ENCODE peak calls at places on chromosomes 2 and 18, in eight cellular contexts. Q is psoas muscle; P is Karpas-422; X is CD8-positive, alpha-beta T cell; W is esophagus squamous epithelium; M is CD8-positive, alpha-beta memory T cell; R is A549; K is sigmoid colon. T is an unnamed sample. For H3K4me1, the result is how much of the 10 kb centered on the place peaks cover.

GRCh38 chr2:230824406-230824978 is 40.2 kb upstream of the ITM2C start:
- DNase-seq in Q (no peak), P (peak), X (peak), W (no peak), M (peak), R (peak), K (no peak), T (peak)

GRCh38 chr2:158414538-158414937 is 42.0 kb downstream of the CCDC148 start:
- DNase-seq in Q (no peak), P (no peak), X (no peak), W (no peak), M (no peak), R (no peak), K (no peak), T (no peak)

GRCh38 chr18:22452226-22452668 is 34.5 kb upstream of the CTAGE1 start:
- DNase-seq in Q (no peak), P (no peak), X (no peak), W (no peak), M (no peak), R (no peak), K (no peak), T (no peak)

GRCh38 chr18:49016648-49017539 is 66.1 kb upstream of the SMAD7 start:
- DNase-seq in Q (peak), P (peak), X (no peak), W (no peak), M (no peak), R (peak), K (peak), T (no peak)

GRCh38 chr2:216348909-216349308 is 23.4 kb downstream of the MARCHF4 start:
- DNase-seq in Q (no peak), P (no peak), X (no peak), W (no peak), M (no peak), R (no peak), K (no peak), T (no peak)

GRCh38 chr2:197306691-197307030 is 3.9 kb downstream of the ANKRD44 start:
- DNase-seq in Q (peak), P (peak), X (peak), W (no peak), M (no peak), R (no peak), K (peak), T (no peak)

GRCh38 chr2:132439703-132440398 is 23.2 kb downstream of the GPR39 start:
- DNase-seq in Q (no peak), P (no peak), X (no peak), W (no peak), M (no peak), R (peak), K (no peak), T (no peak)

GRCh38 chr18:59616501-59616900 is 80.7 kb downstream of the CCBE1 start:
- DNase-seq in Q (no peak), P (no peak), X (no peak), W (no peak), M (no peak), R (no peak), K (no peak), T (no peak)

GRCh38 chr2:137969418-137969765 is 5.1 kb downstream of the HNMT start:
- DNase-seq in Q (no peak), P (no peak), X (no peak), W (no peak), M (no peak), R (no peak), K (no peak), T (no peak)

GRCh38 chr2:7900593-7900992 is 781.3 kb upstream of the ID2 start:
- DNase-seq in Q (no peak), P (no peak), X (no peak), W (no peak), M (no peak), R (no peak), K (no peak), T (no peak)

GRCh38 chr2:168316073-168316440 is 68.7 kb upstream of the STK39 start:
- DNase-seq in Q (no peak), P (no peak), X (no peak), W (no peak), M (no peak), R (no peak), K (no peak), T (no peak)

GRCh38 chr2:240791211-240791800 is 28.7 kb downstream of the KIF1A start:
- DNase-seq in Q (peak), P (no peak), X (peak), W (no peak), M (no peak), R (no peak), K (no peak), T (no peak)

GRCh38 chr2:159592446-159592845 is 23.9 kb downstream of the BAZ2B start:
- DNase-seq in Q (no peak), P (no peak), X (no peak), W (no peak), M (no peak), R (no peak), K (no peak), T (no peak)

GRCh38 chr2:217825469-217826235 is 177.1 kb downstream of the TNS1 start:
- DNase-seq in Q (peak), P (no peak), X (no peak), W (no peak), M (no peak), R (no peak), K (no peak), T (no peak)

GRCh38 chr2:217824223-217824622 is 178.6 kb downstream of the TNS1 start:
- DNase-seq in Q (peak), P (no peak), X (no peak), W (no peak), M (no peak), R (no peak), K (no peak), T (no peak)

GRCh38 chr2:217821536-217822147 is 181.2 kb downstream of the TNS1 start:
- DNase-seq in Q (peak), P (no peak), X (no peak), W (no peak), M (no peak), R (no peak), K (no peak), T (no peak)

GRCh38 chr2:217822296-217823252 is 180.2 kb downstream of the TNS1 start:
- DNase-seq in Q (peak), P (no peak), X (no peak), W (no peak), M (no peak), R (no peak), K (no peak), T (no peak)

DNA sequence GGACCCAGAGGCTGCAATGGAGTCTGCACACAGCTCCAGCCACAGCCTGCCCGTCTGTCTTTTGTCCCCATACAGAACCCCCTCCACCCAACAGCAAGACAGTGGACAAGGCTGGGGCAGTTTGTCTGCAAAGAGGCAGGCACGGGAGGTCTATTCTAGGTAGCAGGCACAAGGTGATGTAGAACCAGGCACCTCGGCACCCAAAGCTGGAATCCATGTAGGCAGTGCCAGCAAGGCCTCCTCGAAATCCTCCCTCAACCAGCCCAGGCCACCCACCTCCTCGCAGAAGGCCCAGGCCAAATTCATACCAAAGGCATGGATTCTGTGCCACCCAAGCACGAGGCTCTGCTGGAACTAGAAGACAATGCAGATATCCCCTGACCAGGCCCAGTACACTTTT is 179.2 kb downstream of the TNS1 start:
- DNase-seq in Q (no peak), P (no peak), X (no peak), W (no peak), M (no peak), R (no peak), K (no peak), T (no peak)
- H3K4me1 ChIP-seq in Q (half or more), P (under half), X (under half), W (under half), M (under half), R (under half), K (half or more), T (under half)

GRCh38 chr2:234493117-234493516 is 3.8 kb downstream of the ARL4C start:
- DNase-seq in Q (no peak), P (no peak), X (no peak), W (no peak), M (peak), R (no peak), K (peak), T (no peak)
- H3K4me3 ChIP-seq in Q (peak), P (no peak), X (peak), W (peak), M (peak), R (peak), K (peak), T (peak)

GRCh38 chr18:77007251-77007650 is 125.3 kb downstream of the MBP start:
- DNase-seq in Q (no peak), P (no peak), X (no peak), W (no peak), M (no peak), R (no peak), K (no peak), T (no peak)
- H3K27ac ChIP-seq in Q (peak), P (peak), X (no peak), W (no peak), M (no peak), R (no peak), K (peak), T (no peak)

DNA sequence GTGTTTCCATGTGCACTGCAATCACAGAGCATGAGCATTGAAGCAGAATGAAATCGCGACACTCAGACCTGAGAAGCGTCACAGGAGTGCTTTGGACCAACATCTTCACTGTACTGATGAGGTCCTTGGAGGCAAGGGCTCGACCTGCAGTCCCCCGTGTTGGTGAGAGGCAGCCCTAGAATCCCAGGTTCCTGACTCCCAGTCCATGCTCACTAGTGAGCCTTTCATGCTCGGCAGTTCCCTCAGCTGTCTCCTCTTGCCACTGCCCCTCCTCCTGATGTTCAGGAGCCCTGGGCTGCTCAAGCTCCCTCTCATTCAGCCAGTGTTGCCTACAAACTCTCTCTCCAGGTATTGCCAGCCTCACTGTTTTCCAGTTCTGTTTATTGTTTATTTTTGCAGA is 291.4 kb downstream of the DYSF start:
- DNase-seq in Q (no peak), P (no peak), X (no peak), W (no peak), M (no peak), R (no peak), K (no peak), T (no peak)
- H3K4me1 ChIP-seq in Q (half or more), P (under half), X (under half), W (under half), M (under half), R (half or more), K (half or more), T (under half)

T was measured in naive thymus-derived CD4-positive, alpha-beta T cell.